ENCODE peak calls at places on chromosomes 5 and 9, in four cellular contexts. O is amygdala, V is neural progenitor cell, H is HFF-Myc. M is an unnamed sample.

GRCh38 chr9:137673871-137674270 is 55.1 kb downstream of the EHMT1 start:
- DNase-seq in V (no peak), H (no peak), O (no peak), M (peak)

GRCh38 chr5:859798-860296 is 9.1 kb upstream of the ZDHHC11 start:
- DNase-seq in O (no peak), V (no peak), H (no peak), M (no peak)

GRCh38 chr5:96142786-96143434 is 181.3 kb upstream of the ELL2 start:
- DNase-seq in V (no peak), O (no peak), H (peak), M (no peak)

GRCh38 chr5:103774736-103775135 is 212.1 kb upstream of the NUDT12 start:
- DNase-seq in V (no peak), H (no peak), O (no peak), M (peak)

GRCh38 chr9:68560131-68560844 is 19.6 kb upstream of the TMEM252 start:
- DNase-seq in H (no peak), V (peak), O (no peak), M (peak)

GRCh38 chr5:122404653-122405362 is 92.8 kb downstream of the SNCAIP start:
- DNase-seq in V (no peak), H (no peak), O (no peak), M (no peak)

GRCh38 chr9:69131682-69132081 is 42.4 kb upstream of the TJP2 start:
- DNase-seq in O (no peak), H (peak), V (no peak), M (peak)

GRCh38 chr5:169980418-169981053 is at the start of gene INSYN2B:
- DNase-seq in V (peak), H (peak), O (peak), M (peak)

GRCh38 chr5:33901176-33901575 is 9.4 kb upstream of the ADAMTS12 start:
- DNase-seq in V (no peak), H (peak), O (no peak), M (peak)

GRCh38 chr5:158886086-158886485 is 213.6 kb downstream of the EBF1 start:
- DNase-seq in O (no peak), H (no peak), V (no peak), M (no peak)

GRCh38 chr9:126937444-126937843 is 22.9 kb downstream of the RALGPS1 start:
- DNase-seq in H (no peak), O (no peak), V (no peak), M (no peak)

GRCh38 chr9:36074055-36074454 is 37.3 kb downstream of the RECK start:
- DNase-seq in H (no peak), O (no peak), V (no peak), M (no peak)

GRCh38 chr9:4955836-4956235 is 29.2 kb upstream of the JAK2 start:
- DNase-seq in O (no peak), H (no peak), V (no peak), M (no peak)

GRCh38 chr9:38414040-38414723 is 10.1 kb downstream of the IGFBPL1 start:
- DNase-seq in H (no peak), V (no peak), O (no peak), M (peak)

GRCh38 chr5:72510610-72511121 is 3.5 kb upstream of the ZNF366 start:
- DNase-seq in H (no peak), V (no peak), O (no peak), M (peak)

GRCh38 chr9:18793122-18793521 is 239.9 kb downstream of the SAXO1 start:
- DNase-seq in V (no peak), O (no peak), H (no peak), M (no peak)

GRCh38 chr5:98460536-98460935 is 312.9 kb upstream of the RGMB start:
- DNase-seq in H (no peak), O (no peak), V (no peak), M (no peak)

GRCh38 chr9:126791406-126792230 is 13.2 kb upstream of the ZBTB43 start:
- DNase-seq in V (no peak), O (no peak), H (peak), M (peak)

GRCh38 chr9:110543631-110544051 is 35.9 kb downstream of the SVEP1 start:
- DNase-seq in O (no peak), V (no peak), H (no peak), M (peak)

GRCh38 chr5:164364237-164364636 is 858.8 kb downstream of the MAT2B start:
- DNase-seq in O (no peak), H (no peak), V (no peak), M (no peak)

GRCh38 chr5:103422756-103423155 is 139.8 kb downstream of the NUDT12 start:
- DNase-seq in V (no peak), O (no peak), H (no peak), M (no peak)

GRCh38 chr9:33024126-33024965 is 727 bp upstream of the DNAJA1 start:
- DNase-seq in V (peak), O (peak), H (no peak), M (peak)

GRCh38 chr5:176648467-176649194 is 1.3 kb downstream of the TSPAN17 start:
- DNase-seq in V (no peak), H (no peak), O (no peak), M (no peak)

GRCh38 chr5:67409342-67409741 is 212.7 kb upstream of the CD180 start:
- DNase-seq in H (no peak), O (no peak), V (no peak), M (no peak)

GRCh38 chr5:83118471-83118870 is 41.1 kb downstream of the XRCC4 start:
- DNase-seq in V (no peak), H (no peak), O (no peak), M (peak)

GRCh38 chr9:126869368-126869767 is 8.9 kb downstream of the ZBTB34 start:
- DNase-seq in O (no peak), H (no peak), V (no peak), M (peak)

GRCh38 chr5:55925181-55925580 is 69.6 kb downstream of the IL6ST start:
- DNase-seq in V (no peak), H (no peak), O (no peak), M (no peak)

M was measured in left kidney.